ENCODE peak calls at places on chromosomes 13 and 19, in five cellular contexts. One of them, this sample, is unnamed.

GRCh38 chr13:49649244-49649962 is 21.1 kb downstream of the ARL11 start:
- DNase-seq in dorsolateral prefrontal cortex: no peak
- DNase-seq in breast epithelium: no peak
- DNase-seq in lower leg skin: no peak
- DNase-seq in fibroblast of the aortic adventitia: peak
- DNase-seq in this sample: no peak

GRCh38 chr13:72458701-72459100 is 268.7 kb downstream of the MZT1 start:
- DNase-seq in lower leg skin: no peak
- DNase-seq in breast epithelium: no peak
- DNase-seq in dorsolateral prefrontal cortex: no peak
- DNase-seq in fibroblast of the aortic adventitia: no peak
- DNase-seq in this sample: no peak

GRCh38 chr13:40940841-40941240 is 78.3 kb downstream of the ELF1 start:
- DNase-seq in dorsolateral prefrontal cortex: no peak
- DNase-seq in lower leg skin: no peak
- DNase-seq in fibroblast of the aortic adventitia: no peak
- DNase-seq in breast epithelium: no peak
- DNase-seq in this sample: no peak

GRCh38 chr13:28753946-28754345 is 35.2 kb upstream of the SLC46A3 start:
- DNase-seq in lower leg skin: no peak
- DNase-seq in fibroblast of the aortic adventitia: no peak
- DNase-seq in dorsolateral prefrontal cortex: no peak
- DNase-seq in breast epithelium: no peak
- DNase-seq in this sample: no peak

GRCh38 chr13:82800391-82800790 is 1081.9 kb downstream of the SLITRK1 start:
- DNase-seq in lower leg skin: no peak
- DNase-seq in breast epithelium: no peak
- DNase-seq in fibroblast of the aortic adventitia: no peak
- DNase-seq in dorsolateral prefrontal cortex: no peak
- DNase-seq in this sample: no peak

GRCh38 chr13:24270639-24271131 is 38.7 kb upstream of the C1QTNF9 start:
- DNase-seq in lower leg skin: no peak
- DNase-seq in breast epithelium: no peak
- DNase-seq in fibroblast of the aortic adventitia: peak
- DNase-seq in dorsolateral prefrontal cortex: peak
- DNase-seq in this sample: peak

GRCh38 chr19:28607066-28607583 is 605.8 kb downstream of the UQCRFS1 start:
- DNase-seq in fibroblast of the aortic adventitia: no peak
- DNase-seq in lower leg skin: no peak
- DNase-seq in breast epithelium: no peak
- DNase-seq in dorsolateral prefrontal cortex: no peak
- DNase-seq in this sample: no peak

GRCh38 chr19:17762505-17763229 is 11.4 kb downstream of the FCHO1 start:
- DNase-seq in fibroblast of the aortic adventitia: peak
- DNase-seq in breast epithelium: no peak
- DNase-seq in dorsolateral prefrontal cortex: peak
- DNase-seq in lower leg skin: no peak
- DNase-seq in this sample: peak

GRCh38 chr13:106416645-106417044 is 118.8 kb downstream of the EFNB2 start:
- DNase-seq in lower leg skin: no peak
- DNase-seq in dorsolateral prefrontal cortex: no peak
- DNase-seq in fibroblast of the aortic adventitia: no peak
- DNase-seq in breast epithelium: no peak
- DNase-seq in this sample: no peak

GRCh38 chr13:113448545-113448884 is 4.8 kb downstream of the ADPRHL1 start:
- DNase-seq in dorsolateral prefrontal cortex: no peak
- DNase-seq in fibroblast of the aortic adventitia: no peak
- DNase-seq in lower leg skin: no peak
- DNase-seq in breast epithelium: no peak
- DNase-seq in this sample: no peak

GRCh38 chr19:51607920-51608562 is 22.2 kb downstream of the SIGLEC5 start:
- DNase-seq in lower leg skin: peak
- DNase-seq in breast epithelium: no peak
- DNase-seq in dorsolateral prefrontal cortex: peak
- DNase-seq in fibroblast of the aortic adventitia: peak
- DNase-seq in this sample: peak

GRCh38 chr19:18423258-18424020 is 4.2 kb downstream of the SSBP4 start:
- DNase-seq in fibroblast of the aortic adventitia: no peak
- DNase-seq in lower leg skin: no peak
- DNase-seq in breast epithelium: no peak
- DNase-seq in dorsolateral prefrontal cortex: no peak
- DNase-seq in this sample: no peak

GRCh38 chr13:21219044-21219381 is 42.6 kb downstream of the MRPL57 start:
- DNase-seq in breast epithelium: no peak
- DNase-seq in lower leg skin: no peak
- DNase-seq in fibroblast of the aortic adventitia: no peak
- DNase-seq in dorsolateral prefrontal cortex: no peak
- DNase-seq in this sample: no peak

GRCh38 chr13:57627663-57628062 is 3.9 kb upstream of the PCDH17 start:
- DNase-seq in breast epithelium: no peak
- DNase-seq in dorsolateral prefrontal cortex: no peak
- DNase-seq in fibroblast of the aortic adventitia: peak
- DNase-seq in lower leg skin: no peak
- DNase-seq in this sample: no peak

GRCh38 chr19:52667972-52668371 is 29.8 kb upstream of the ZNF83 start:
- DNase-seq in dorsolateral prefrontal cortex: no peak
- DNase-seq in lower leg skin: no peak
- DNase-seq in fibroblast of the aortic adventitia: no peak
- DNase-seq in breast epithelium: no peak
- DNase-seq in this sample: no peak

GRCh38 chr13:46297338-46297737 is 85.6 kb downstream of the LRRC63 start:
- DNase-seq in breast epithelium: no peak
- DNase-seq in lower leg skin: no peak
- DNase-seq in fibroblast of the aortic adventitia: peak
- DNase-seq in dorsolateral prefrontal cortex: no peak
- DNase-seq in this sample: no peak

GRCh38 chr13:111344471-111345191 is 24.2 kb downstream of the TEX29 start:
- DNase-seq in dorsolateral prefrontal cortex: no peak
- DNase-seq in fibroblast of the aortic adventitia: peak
- DNase-seq in breast epithelium: no peak
- DNase-seq in lower leg skin: peak
- DNase-seq in this sample: no peak
- TF ChIP-seq CTCF in dorsolateral prefrontal cortex: peak
- TF ChIP-seq CTCF in fibroblast of the aortic adventitia: peak
- TF ChIP-seq CTCF in breast epithelium: no peak
- TF ChIP-seq CTCF in lower leg skin: no peak
- TF ChIP-seq CTCF in this sample: no peak

DNA sequence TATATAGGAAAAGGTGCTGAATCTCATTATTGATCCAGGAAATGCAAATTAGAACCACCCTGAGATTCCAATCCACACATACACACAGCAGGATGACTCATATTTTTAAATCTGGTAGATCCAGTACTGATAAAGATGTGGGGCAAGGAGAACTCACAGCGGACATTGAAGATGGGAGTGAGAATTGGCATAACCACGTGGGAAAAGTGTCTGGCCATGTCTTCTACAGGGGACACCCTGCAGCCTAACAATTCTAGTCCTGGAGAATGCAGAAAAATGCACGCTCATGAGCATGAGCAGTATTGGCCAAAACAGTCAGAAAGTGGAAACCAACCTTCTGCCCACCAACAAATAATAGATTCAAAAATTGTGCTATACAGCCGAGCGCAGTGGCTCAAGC is 13.5 kb upstream of the BCL3 start:
- DNase-seq in breast epithelium: no peak
- DNase-seq in fibroblast of the aortic adventitia: no peak
- DNase-seq in dorsolateral prefrontal cortex: no peak
- DNase-seq in lower leg skin: no peak
- DNase-seq in this sample: no peak
- TF ChIP-seq CTCF in breast epithelium: no peak
- TF ChIP-seq CTCF in fibroblast of the aortic adventitia: no peak
- TF ChIP-seq CTCF in dorsolateral prefrontal cortex: no peak
- TF ChIP-seq CTCF in lower leg skin: no peak
- TF ChIP-seq CTCF in this sample: no peak

DNA sequence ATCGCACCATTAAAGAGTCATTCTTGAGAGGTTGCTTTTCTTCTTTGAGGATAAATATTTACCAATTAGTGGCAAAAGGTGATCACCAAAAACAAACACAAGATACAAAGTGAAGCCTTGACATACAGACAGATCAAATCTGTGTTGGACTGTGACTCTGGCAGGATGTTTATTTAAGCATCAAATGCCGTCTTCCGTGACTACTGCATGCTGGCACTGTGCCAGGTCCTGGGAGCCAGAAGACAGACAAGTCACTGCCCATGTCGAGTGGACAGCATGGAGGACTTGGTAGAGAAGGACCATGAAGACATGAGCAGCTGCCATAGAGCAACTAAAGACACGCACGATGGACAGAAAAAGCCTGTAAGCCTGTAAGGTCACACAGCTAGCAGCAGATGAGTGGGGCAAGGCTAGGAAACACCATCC is 92.8 kb upstream of the FARP1 start:
- DNase-seq in dorsolateral prefrontal cortex: no peak
- DNase-seq in breast epithelium: no peak
- DNase-seq in fibroblast of the aortic adventitia: no peak
- DNase-seq in lower leg skin: no peak
- DNase-seq in this sample: no peak
- TF ChIP-seq CTCF in dorsolateral prefrontal cortex: no peak
- TF ChIP-seq CTCF in breast epithelium: no peak
- TF ChIP-seq CTCF in fibroblast of the aortic adventitia: no peak
- TF ChIP-seq CTCF in lower leg skin: no peak
- TF ChIP-seq CTCF in this sample: no peak

GRCh38 chr19:982567-983170 is 1.5 kb upstream of the WDR18 start:
- DNase-seq in breast epithelium: peak
- DNase-seq in dorsolateral prefrontal cortex: peak
- DNase-seq in lower leg skin: peak
- DNase-seq in fibroblast of the aortic adventitia: peak
- DNase-seq in this sample: no peak
- TF ChIP-seq CTCF in breast epithelium: peak
- TF ChIP-seq CTCF in dorsolateral prefrontal cortex: peak
- TF ChIP-seq CTCF in lower leg skin: no peak
- TF ChIP-seq CTCF in fibroblast of the aortic adventitia: peak
- TF ChIP-seq CTCF in this sample: peak